ENCODE peak calls at places on chromosomes 11 and 22, in six cellular contexts. L is A549, J is lower leg skin, D is transverse colon, Y is body of pancreas, M is prostate gland. H is an unnamed sample.

GRCh38 chr22:18909556-18909955 is 3.4 kb downstream of the DGCR6 start:
- DNase-seq in L (no peak), J (peak), D (no peak), Y (peak), M (no peak), H (no peak)

GRCh38 chr22:35961480-35961902 is 67.1 kb downstream of the RBFOX2 start:
- DNase-seq in L (peak), J (peak), D (no peak), Y (peak), M (no peak), H (no peak)

GRCh38 chr22:45072322-45072903 is 62.6 kb upstream of the PHF21B start:
- DNase-seq in L (peak), J (no peak), D (no peak), Y (no peak), M (peak), H (no peak)

GRCh38 chr22:19915287-19915954 is 26.2 kb upstream of the COMT start:
- DNase-seq in L (no peak), J (no peak), D (no peak), Y (no peak), M (no peak), H (no peak)

GRCh38 chr11:33724644-33725035 is 11.6 kb downstream of the CD59 start:
- DNase-seq in L (no peak), J (peak), D (no peak), Y (no peak), M (no peak), H (peak)

GRCh38 chr11:29317669-29318068 is 699.2 kb downstream of the KCNA4 start:
- DNase-seq in L (no peak), J (no peak), D (no peak), Y (no peak), M (no peak), H (no peak)

GRCh38 chr11:20163778-20164133 is 3.5 kb upstream of the DBX1 start:
- DNase-seq in L (no peak), J (no peak), D (no peak), Y (no peak), M (no peak), H (no peak)

GRCh38 chr11:88384004-88384677 is 46.6 kb upstream of the CTSC start:
- DNase-seq in L (peak), J (no peak), D (no peak), Y (no peak), M (no peak), H (no peak)

GRCh38 chr11:114307524-114308203 is 11.5 kb downstream of the NNMT start:
- DNase-seq in L (no peak), J (peak), D (no peak), Y (peak), M (no peak), H (peak)

GRCh38 chr11:75014129-75014528 is 25.4 kb downstream of the NEU3 start:
- DNase-seq in L (peak), J (no peak), D (no peak), Y (no peak), M (no peak), H (no peak)

GRCh38 chr22:37051629-37052385 is at the start of gene KCTD17:
- DNase-seq in L (peak), J (peak), D (peak), Y (peak), M (peak), H (peak)
- TF ChIP-seq POLR2A in L (peak), J (no peak), D (no peak), Y (no peak), M (no peak), H (peak)

GRCh38 chr11:85685131-85685819 is 720 bp downstream of the CCDC89 start:
- DNase-seq in L (no peak), J (no peak), D (no peak), Y (no peak), M (no peak), H (no peak)
- H3K4me3 ChIP-seq in L (no peak), J (no peak), D (peak), Y (no peak), M (peak), H (peak)

DNA sequence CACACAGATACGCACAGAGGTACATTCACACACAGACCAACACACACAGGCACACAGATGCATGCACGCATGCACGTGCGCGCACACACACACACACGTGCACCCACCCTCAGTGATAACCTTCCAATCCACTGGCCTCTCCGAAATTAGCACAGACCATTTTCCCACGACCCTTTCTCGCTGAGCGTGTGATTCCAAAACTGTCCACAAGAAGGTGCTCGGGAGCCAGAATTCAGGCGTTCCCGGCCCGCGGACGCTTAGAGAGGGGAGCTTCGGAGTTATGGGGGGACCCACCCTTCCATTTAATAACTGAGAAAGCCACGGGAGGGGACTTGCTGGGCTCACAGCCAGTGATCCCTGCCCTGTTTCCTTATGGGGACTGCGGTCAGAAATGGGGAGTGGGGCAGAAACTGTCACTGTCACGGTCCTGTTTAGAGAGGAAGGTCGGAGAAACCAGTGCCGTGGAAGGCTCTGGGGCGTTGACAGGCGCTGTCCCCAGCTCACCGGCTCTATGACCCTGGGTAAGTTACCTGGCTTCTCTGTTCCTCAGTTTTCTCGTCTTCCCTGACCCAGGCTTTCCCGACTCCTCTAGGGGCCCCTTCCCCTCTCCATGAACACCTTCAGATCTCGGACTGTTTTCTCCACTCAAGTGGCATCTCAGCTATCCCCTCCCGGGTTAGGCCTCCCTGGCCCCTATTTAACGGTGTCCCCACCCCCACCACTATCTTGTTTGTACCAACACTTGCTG is 33.6 kb upstream of the SLC35C1 start:
- DNase-seq in L (peak), J (peak), D (peak), Y (peak), M (peak), H (peak)
- TF ChIP-seq POLR2A in L (no peak), J (no peak), D (no peak), Y (no peak), M (no peak), H (no peak)

GRCh38 chr11:57905439-57905838 is 118.2 kb upstream of the OR9Q1 start:
- DNase-seq in L (no peak), J (peak), D (peak), Y (no peak), M (no peak), H (no peak)

GRCh38 chr11:57904369-57904768 is 119.3 kb upstream of the OR9Q1 start:
- DNase-seq in L (no peak), J (no peak), D (no peak), Y (no peak), M (no peak), H (peak)

GRCh38 chr11:57903011-57903410 is 120.7 kb upstream of the OR9Q1 start:
- DNase-seq in L (no peak), J (no peak), D (no peak), Y (no peak), M (no peak), H (no peak)

GRCh38 chr11:57901756-57902155 is 121.9 kb upstream of the OR9Q1 start:
- DNase-seq in L (no peak), J (peak), D (no peak), Y (no peak), M (no peak), H (no peak)

DNA sequence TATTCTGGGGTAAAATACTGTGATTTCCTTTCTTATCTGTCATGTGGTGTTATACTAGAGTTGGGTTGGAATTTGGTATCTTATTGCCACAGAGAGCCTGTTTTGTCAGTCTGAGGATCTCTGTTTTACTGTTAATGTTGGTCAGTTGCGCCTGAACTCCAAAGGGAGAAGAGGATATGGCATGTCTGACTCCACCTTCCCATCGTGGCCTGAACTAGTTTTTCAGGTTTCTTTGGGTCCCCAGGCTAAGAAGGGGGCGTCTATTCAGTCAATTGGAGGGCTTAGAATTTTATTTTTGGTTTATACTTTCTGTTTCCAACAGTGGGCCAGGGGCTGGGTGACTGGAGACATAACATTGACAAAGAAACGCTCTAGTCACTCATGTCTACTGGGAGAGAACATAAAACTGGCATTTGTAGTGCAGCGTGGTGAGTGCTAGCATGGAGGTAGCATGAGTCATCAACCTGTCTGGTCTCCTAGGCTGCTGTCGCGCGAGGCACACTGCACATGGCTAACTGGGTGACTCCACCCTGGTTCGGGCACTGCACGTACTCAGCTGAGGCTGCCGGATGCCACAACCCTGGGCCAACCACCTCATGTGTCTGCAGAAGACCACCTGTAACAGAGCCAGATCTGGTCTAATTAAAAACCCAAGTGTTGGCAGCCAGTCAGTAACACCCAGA is 120.1 kb upstream of the OR9Q1 start:
- DNase-seq in L (peak), J (peak), D (peak), Y (peak), M (peak), H (peak)
- H3K4me3 ChIP-seq in L (no peak), J (no peak), D (no peak), Y (no peak), M (no peak), H (no peak)

DNA sequence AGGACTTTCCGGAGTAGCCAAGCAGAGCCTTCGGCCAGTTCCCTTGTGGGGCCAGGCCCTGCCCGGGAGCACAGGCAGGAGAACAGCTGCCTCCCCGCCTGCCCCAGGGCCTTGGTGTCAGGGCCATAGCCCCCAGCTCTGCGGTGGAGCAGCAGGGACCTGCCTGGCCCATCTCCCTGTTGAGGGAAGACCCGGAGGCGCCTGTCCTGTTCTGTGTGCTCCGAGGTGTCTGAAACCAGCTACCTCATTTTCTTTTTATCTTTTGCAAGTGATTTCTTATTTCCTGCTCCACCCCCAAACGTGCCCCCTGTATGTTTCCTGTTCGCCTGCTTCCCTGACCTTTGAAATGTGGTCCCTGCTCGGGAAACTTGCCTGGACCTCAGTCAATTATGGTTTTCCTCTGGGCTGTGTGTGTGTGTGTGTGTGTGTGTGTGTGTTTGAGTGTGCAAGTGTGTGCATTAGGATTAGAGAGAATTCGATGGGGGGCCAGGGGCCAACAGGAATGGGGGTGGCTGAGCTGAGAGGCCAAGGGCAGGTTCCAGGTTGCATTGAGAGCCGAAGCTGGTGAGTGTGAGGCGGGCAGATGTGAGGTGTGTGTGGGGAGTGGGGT is 19.1 kb downstream of the LRP5 start:
- DNase-seq in L (no peak), J (no peak), D (peak), Y (no peak), M (no peak), H (no peak)
- TF ChIP-seq POLR2A in L (no peak), J (no peak), D (peak), Y (peak), M (no peak), H (no peak)

GRCh38 chr11:102323542-102324261 is 6.4 kb downstream of the BIRC3 start:
- DNase-seq in L (no peak), J (no peak), D (no peak), Y (no peak), M (no peak), H (no peak)

GRCh38 chr11:102325088-102325487 is 7.8 kb downstream of the BIRC3 start:
- DNase-seq in L (no peak), J (no peak), D (no peak), Y (no peak), M (no peak), H (no peak)

GRCh38 chr11:102320166-102320565 is 2.9 kb downstream of the BIRC3 start:
- DNase-seq in L (no peak), J (no peak), D (no peak), Y (no peak), M (no peak), H (no peak)

GRCh38 chr11:102320679-102321078 is 3.4 kb downstream of the BIRC3 start:
- DNase-seq in L (no peak), J (no peak), D (no peak), Y (no peak), M (no peak), H (no peak)

DNA sequence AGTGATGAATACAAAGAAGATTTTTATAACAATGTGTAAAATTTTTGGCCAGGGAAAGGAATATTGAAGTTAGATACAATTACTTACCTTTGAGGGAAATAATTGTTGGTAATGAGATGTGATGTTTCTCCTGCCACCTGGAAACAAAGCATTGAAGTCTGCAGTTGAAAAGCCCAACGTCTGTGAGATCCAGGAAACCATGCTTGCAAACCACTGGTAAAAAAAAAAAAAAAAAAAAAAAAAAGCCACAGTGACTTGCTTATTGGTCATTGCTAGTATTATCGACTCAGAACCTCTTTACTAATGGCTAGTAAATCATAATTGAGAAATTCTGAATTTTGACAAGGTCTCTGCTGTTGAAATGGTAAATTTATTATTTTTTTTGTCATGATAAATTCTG is 5.3 kb downstream of the BIRC3 start:
- DNase-seq in L (no peak), J (no peak), D (no peak), Y (no peak), M (no peak), H (no peak)
- H3K4me3 ChIP-seq in L (peak), J (no peak), D (no peak), Y (no peak), M (no peak), H (no peak)

GRCh38 chr11:72740060-72740424 is 12.2 kb downstream of the ARAP1 start:
- DNase-seq in L (no peak), J (no peak), D (no peak), Y (no peak), M (no peak), H (no peak)

GRCh38 chr11:72741849-72742521 is 10.2 kb downstream of the ARAP1 start:
- DNase-seq in L (no peak), J (no peak), D (no peak), Y (no peak), M (no peak), H (no peak)

GRCh38 chr11:72740562-72741428 is 11.4 kb downstream of the ARAP1 start:
- DNase-seq in L (no peak), J (no peak), D (peak), Y (no peak), M (no peak), H (no peak)

GRCh38 chr11:72742522-72743320 is 9.5 kb downstream of the ARAP1 start:
- DNase-seq in L (no peak), J (no peak), D (no peak), Y (no peak), M (no peak), H (no peak)

GRCh38 chr11:72741429-72741833 is 10.8 kb downstream of the ARAP1 start:
- DNase-seq in L (no peak), J (no peak), D (peak), Y (no peak), M (no peak), H (no peak)
- TF ChIP-seq POLR2A in L (no peak), J (no peak), D (no peak), Y (no peak), M (no peak), H (no peak)